ENCODE peak calls at places on chromosomes 13 and 19, in four cellular contexts. One of them, this sample, is unnamed. For H3K4me1, the result is how much of the 10 kb centered on the place peaks cover.

GRCh38 chr19:11291991-11292390 is 4.0 kb upstream of the TSPAN16 start:
- DNase-seq in breast epithelium: no peak
- DNase-seq in right atrium auricular region: no peak
- DNase-seq in neural progenitor cell: no peak
- DNase-seq in this sample: no peak

GRCh38 chr13:35630551-35631275 is 154.2 kb upstream of the MAB21L1 start:
- DNase-seq in neural progenitor cell: peak
- DNase-seq in right atrium auricular region: no peak
- DNase-seq in breast epithelium: no peak
- DNase-seq in this sample: peak

GRCh38 chr19:51127755-51128154 is 3.0 kb downstream of the SIGLEC9 start:
- DNase-seq in right atrium auricular region: peak
- DNase-seq in breast epithelium: no peak
- DNase-seq in neural progenitor cell: no peak
- DNase-seq in this sample: no peak

GRCh38 chr19:29620931-29621351 is 14.9 kb downstream of the POP4 start:
- DNase-seq in neural progenitor cell: no peak
- DNase-seq in breast epithelium: no peak
- DNase-seq in right atrium auricular region: no peak
- DNase-seq in this sample: no peak

GRCh38 chr19:928471-929259 is 2.8 kb downstream of the ARID3A start:
- DNase-seq in neural progenitor cell: no peak
- DNase-seq in right atrium auricular region: no peak
- DNase-seq in breast epithelium: no peak
- DNase-seq in this sample: no peak

GRCh38 chr19:35986664-35987570 is 8.1 kb upstream of the SDHAF1 start:
- DNase-seq in breast epithelium: no peak
- DNase-seq in right atrium auricular region: no peak
- DNase-seq in neural progenitor cell: peak
- DNase-seq in this sample: no peak

GRCh38 chr19:17405250-17406038 is at the start of gene BST2:
- DNase-seq in right atrium auricular region: no peak
- DNase-seq in breast epithelium: no peak
- DNase-seq in neural progenitor cell: peak
- DNase-seq in this sample: no peak

GRCh38 chr19:12953456-12954149 is 3.4 kb downstream of the GADD45GIP1 start:
- DNase-seq in neural progenitor cell: no peak
- DNase-seq in right atrium auricular region: no peak
- DNase-seq in breast epithelium: no peak
- DNase-seq in this sample: no peak

GRCh38 chr19:46035986-46036744 is 4.6 kb downstream of the IGFL4 start:
- DNase-seq in breast epithelium: no peak
- DNase-seq in right atrium auricular region: no peak
- DNase-seq in neural progenitor cell: no peak
- DNase-seq in this sample: no peak

GRCh38 chr13:31008400-31009115 is 76.1 kb downstream of the TEX26 start:
- DNase-seq in breast epithelium: no peak
- DNase-seq in right atrium auricular region: no peak
- DNase-seq in neural progenitor cell: no peak
- DNase-seq in this sample: no peak

GRCh38 chr13:51287758-51288157 is 51.7 kb upstream of the SERPINE3 start:
- DNase-seq in neural progenitor cell: no peak
- DNase-seq in right atrium auricular region: peak
- DNase-seq in breast epithelium: no peak
- DNase-seq in this sample: no peak

GRCh38 chr13:20272104-20272503 is 40.0 kb upstream of the GJB6 start:
- DNase-seq in neural progenitor cell: no peak
- DNase-seq in right atrium auricular region: no peak
- DNase-seq in breast epithelium: no peak
- DNase-seq in this sample: no peak

GRCh38 chr19:36032251-36033104 is at the start of gene CLIP3:
- DNase-seq in breast epithelium: no peak
- DNase-seq in right atrium auricular region: no peak
- DNase-seq in neural progenitor cell: peak
- DNase-seq in this sample: no peak

GRCh38 chr19:18488838-18489626 is 32.8 kb downstream of the ELL start:
- DNase-seq in breast epithelium: no peak
- DNase-seq in neural progenitor cell: peak
- DNase-seq in right atrium auricular region: no peak
- DNase-seq in this sample: no peak

GRCh38 chr19:16076154-16076957 is at the start of gene TPM4:
- DNase-seq in right atrium auricular region: peak
- DNase-seq in neural progenitor cell: peak
- DNase-seq in breast epithelium: peak
- DNase-seq in this sample: peak

GRCh38 chr13:29674532-29674931 is 79.0 kb upstream of the SLC7A1 start:
- DNase-seq in neural progenitor cell: no peak
- DNase-seq in breast epithelium: no peak
- DNase-seq in right atrium auricular region: no peak
- DNase-seq in this sample: no peak

GRCh38 chr19:35596366-35596999 is 10.5 kb downstream of the PMIS2 start:
- DNase-seq in right atrium auricular region: no peak
- DNase-seq in breast epithelium: no peak
- DNase-seq in neural progenitor cell: no peak
- DNase-seq in this sample: no peak

GRCh38 chr19:18464646-18465045 is 26.7 kb upstream of the ISYNA1 start:
- DNase-seq in neural progenitor cell: no peak
- DNase-seq in breast epithelium: peak
- DNase-seq in right atrium auricular region: peak
- DNase-seq in this sample: no peak

GRCh38 chr13:101019126-101019525 is 344.5 kb upstream of the TMTC4 start:
- DNase-seq in neural progenitor cell: no peak
- DNase-seq in breast epithelium: no peak
- DNase-seq in right atrium auricular region: no peak
- DNase-seq in this sample: no peak

GRCh38 chr13:51221674-51222509 is at the start of gene FAM124A:
- DNase-seq in neural progenitor cell: peak
- DNase-seq in breast epithelium: no peak
- DNase-seq in right atrium auricular region: no peak
- DNase-seq in this sample: no peak

GRCh38 chr13:101455863-101456262 is 3.4 kb downstream of the ITGBL1 start:
- DNase-seq in right atrium auricular region: no peak
- DNase-seq in breast epithelium: no peak
- DNase-seq in neural progenitor cell: no peak
- DNase-seq in this sample: no peak

GRCh38 chr19:17346109-17346671 is 8.8 kb downstream of the GTPBP3 start:
- DNase-seq in right atrium auricular region: peak
- DNase-seq in breast epithelium: peak
- DNase-seq in neural progenitor cell: peak
- DNase-seq in this sample: no peak

GRCh38 chr19:47049307-47049700 is 880 bp upstream of the TMEM160 start:
- DNase-seq in breast epithelium: no peak
- DNase-seq in neural progenitor cell: peak
- DNase-seq in right atrium auricular region: no peak
- DNase-seq in this sample: no peak

GRCh38 chr13:77062097-77062496 is 35.1 kb upstream of the FBXL3 start:
- DNase-seq in right atrium auricular region: no peak
- DNase-seq in breast epithelium: no peak
- DNase-seq in neural progenitor cell: no peak
- DNase-seq in this sample: no peak

GRCh38 chr19:52658595-52658994 is 20.4 kb upstream of the ZNF83 start:
- DNase-seq in right atrium auricular region: no peak
- DNase-seq in neural progenitor cell: no peak
- DNase-seq in breast epithelium: no peak
- DNase-seq in this sample: no peak

GRCh38 chr19:44623080-44623479 is 9.7 kb downstream of the IGSF23 start:
- DNase-seq in neural progenitor cell: no peak
- DNase-seq in breast epithelium: no peak
- DNase-seq in right atrium auricular region: peak
- DNase-seq in this sample: no peak

GRCh38 chr19:4444765-4445741 is 12.5 kb downstream of the UBXN6 start:
- DNase-seq in breast epithelium: no peak
- DNase-seq in neural progenitor cell: no peak
- DNase-seq in right atrium auricular region: no peak
- DNase-seq in this sample: no peak

GRCh38 chr19:49954933-49955332 is 6.0 kb downstream of the SIGLEC11 start:
- DNase-seq in breast epithelium: peak
- DNase-seq in right atrium auricular region: no peak
- DNase-seq in neural progenitor cell: no peak
- DNase-seq in this sample: no peak

GRCh38 chr19:43534811-43535761 is 2.1 kb downstream of the ZNF575 start:
- DNase-seq in breast epithelium: peak
- DNase-seq in neural progenitor cell: peak
- DNase-seq in right atrium auricular region: peak
- DNase-seq in this sample: no peak

GRCh38 chr19:14015454-14016035 is 9.4 kb upstream of the RFX1 start:
- DNase-seq in neural progenitor cell: no peak
- DNase-seq in breast epithelium: no peak
- DNase-seq in right atrium auricular region: no peak
- DNase-seq in this sample: no peak

GRCh38 chr19:51354103-51354741 is 12.0 kb downstream of the ETFB start:
- DNase-seq in breast epithelium: no peak
- DNase-seq in neural progenitor cell: peak
- DNase-seq in right atrium auricular region: no peak
- DNase-seq in this sample: no peak

GRCh38 chr19:45881909-45882528 is 3.9 kb downstream of the IRF2BP1 start:
- DNase-seq in breast epithelium: no peak
- DNase-seq in neural progenitor cell: no peak
- DNase-seq in right atrium auricular region: no peak
- DNase-seq in this sample: no peak

GRCh38 chr13:83350569-83350968 is 531.7 kb downstream of the SLITRK1 start:
- DNase-seq in breast epithelium: no peak
- DNase-seq in neural progenitor cell: no peak
- DNase-seq in right atrium auricular region: no peak
- DNase-seq in this sample: no peak

GRCh38 chr13:111278258-111278657 is 42.2 kb upstream of the TEX29 start:
- DNase-seq in right atrium auricular region: no peak
- DNase-seq in breast epithelium: no peak
- DNase-seq in neural progenitor cell: no peak
- DNase-seq in this sample: no peak

GRCh38 chr13:101127741-101128353 is 288.5 kb downstream of the NALCN start:
- DNase-seq in breast epithelium: no peak
- DNase-seq in right atrium auricular region: no peak
- DNase-seq in neural progenitor cell: peak
- DNase-seq in this sample: peak

GRCh38 chr13:24985102-24985501 is 110.8 kb upstream of the PABPC3 start:
- DNase-seq in breast epithelium: no peak
- DNase-seq in neural progenitor cell: peak
- DNase-seq in right atrium auricular region: no peak
- DNase-seq in this sample: no peak

GRCh38 chr19:21566073-21566472 is 60.7 kb downstream of the ZNF429 start:
- DNase-seq in neural progenitor cell: no peak
- DNase-seq in right atrium auricular region: no peak
- DNase-seq in breast epithelium: no peak
- DNase-seq in this sample: no peak

GRCh38 chr13:31072041-31072440 is 89.7 kb downstream of the HSPH1 start:
- DNase-seq in neural progenitor cell: no peak
- DNase-seq in breast epithelium: no peak
- DNase-seq in right atrium auricular region: no peak
- DNase-seq in this sample: no peak

GRCh38 chr19:56137405-56137804 is 3.7 kb upstream of the ZNF444 start:
- DNase-seq in neural progenitor cell: no peak
- DNase-seq in right atrium auricular region: no peak
- DNase-seq in breast epithelium: peak
- DNase-seq in this sample: no peak

GRCh38 chr19:56136362-56136761 is 4.7 kb upstream of the ZNF444 start:
- DNase-seq in neural progenitor cell: peak
- DNase-seq in right atrium auricular region: no peak
- DNase-seq in breast epithelium: no peak
- DNase-seq in this sample: no peak

GRCh38 chr19:56140583-56141415 is at the start of gene ZNF444:
- DNase-seq in neural progenitor cell: peak
- DNase-seq in right atrium auricular region: peak
- DNase-seq in breast epithelium: peak
- DNase-seq in this sample: peak

GRCh38 chr19:56139847-56140582 is 1.1 kb upstream of the ZNF444 start:
- DNase-seq in breast epithelium: no peak
- DNase-seq in right atrium auricular region: no peak
- DNase-seq in neural progenitor cell: no peak
- DNase-seq in this sample: no peak

GRCh38 chr19:56138069-56138468 is 3.0 kb upstream of the ZNF444 start:
- DNase-seq in right atrium auricular region: no peak
- DNase-seq in neural progenitor cell: no peak
- DNase-seq in breast epithelium: no peak
- DNase-seq in this sample: no peak
- H3K27ac ChIP-seq in right atrium auricular region: no peak
- H3K27ac ChIP-seq in neural progenitor cell: no peak
- H3K27ac ChIP-seq in breast epithelium: peak
- H3K27ac ChIP-seq in this sample: no peak

GRCh38 chr13:113559901-113560644 is 24.5 kb upstream of the TFDP1 start:
- DNase-seq in breast epithelium: peak
- DNase-seq in right atrium auricular region: peak
- DNase-seq in neural progenitor cell: no peak
- DNase-seq in this sample: no peak

GRCh38 chr13:113562866-113563265 is 21.7 kb upstream of the TFDP1 start:
- DNase-seq in neural progenitor cell: no peak
- DNase-seq in breast epithelium: peak
- DNase-seq in right atrium auricular region: no peak
- DNase-seq in this sample: no peak

GRCh38 chr13:113561417-113562084 is 23.0 kb upstream of the TFDP1 start:
- DNase-seq in right atrium auricular region: peak
- DNase-seq in breast epithelium: peak
- DNase-seq in neural progenitor cell: no peak
- DNase-seq in this sample: no peak

GRCh38 chr13:113560645-113561416 is 23.7 kb upstream of the TFDP1 start:
- DNase-seq in breast epithelium: peak
- DNase-seq in right atrium auricular region: peak
- DNase-seq in neural progenitor cell: no peak
- DNase-seq in this sample: no peak

DNA sequence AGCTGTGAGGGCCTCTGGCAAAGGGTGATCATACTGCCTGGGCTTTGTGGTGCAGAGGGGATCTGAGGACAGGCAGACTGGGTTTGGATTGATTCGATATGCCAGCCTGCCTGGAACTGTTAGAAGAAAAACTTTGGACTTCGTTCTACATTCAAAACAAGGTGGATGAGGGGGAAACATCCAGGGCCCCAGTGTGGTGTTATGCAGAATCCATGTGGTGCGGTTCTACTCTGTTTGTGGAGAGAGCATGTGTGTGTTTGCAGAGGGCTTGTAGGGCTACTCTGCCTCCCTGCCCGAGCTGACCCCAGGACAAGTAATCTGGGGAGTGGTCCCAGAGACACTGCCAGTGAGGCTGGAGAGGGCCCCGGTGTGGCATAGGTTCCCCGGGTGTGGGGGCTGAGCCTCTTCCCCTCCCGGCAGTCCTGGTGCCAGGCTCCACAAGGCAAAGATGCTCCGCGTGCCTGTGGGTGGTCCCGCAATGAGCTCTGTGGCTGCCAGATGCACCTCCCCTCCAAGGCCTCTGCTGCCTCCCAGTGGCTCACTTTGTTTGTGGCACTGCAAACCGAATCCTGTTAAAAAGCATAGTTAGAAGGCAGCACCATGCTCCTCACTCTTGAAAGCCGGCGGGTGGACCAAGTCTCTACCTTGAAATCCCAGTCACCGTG is 22.3 kb upstream of the TFDP1 start:
- DNase-seq in breast epithelium: peak
- DNase-seq in right atrium auricular region: peak
- DNase-seq in neural progenitor cell: peak
- DNase-seq in this sample: peak
- H3K4me3 ChIP-seq in breast epithelium: no peak
- H3K4me3 ChIP-seq in right atrium auricular region: no peak
- H3K4me3 ChIP-seq in neural progenitor cell: no peak
- H3K4me3 ChIP-seq in this sample: no peak

GRCh38 chr19:2495130-2495641 is 19.3 kb downstream of the GADD45B start:
- DNase-seq in breast epithelium: peak
- DNase-seq in neural progenitor cell: peak
- DNase-seq in right atrium auricular region: peak
- DNase-seq in this sample: no peak
- H3K4me1 ChIP-seq in breast epithelium: under half
- H3K4me1 ChIP-seq in neural progenitor cell: under half
- H3K4me1 ChIP-seq in right atrium auricular region: under half
- H3K4me1 ChIP-seq in this sample: under half

GRCh38 chr13:110116072-110116487 is 190.9 kb downstream of the COL4A1 start:
- DNase-seq in right atrium auricular region: no peak
- DNase-seq in neural progenitor cell: peak
- DNase-seq in breast epithelium: no peak
- DNase-seq in this sample: no peak
- H3K27ac ChIP-seq in right atrium auricular region: no peak
- H3K27ac ChIP-seq in neural progenitor cell: no peak
- H3K27ac ChIP-seq in breast epithelium: no peak
- H3K27ac ChIP-seq in this sample: no peak

This sample was measured in iPS DF 6.9.